ENCODE peak calls at places on chromosome 21, in four cellular contexts. Z, H, M and T are unnamed samples.

GRCh38 chr21:21818898-21819297 is 820.7 kb downstream of the NCAM2 start:
- DNase-seq in M (no peak), Z (no peak), H (no peak), T (no peak)

GRCh38 chr21:34887729-34888568 is 161.2 kb downstream of the RUNX1 start:
- DNase-seq in Z (peak), M (peak), H (no peak), T (peak)

GRCh38 chr21:37272897-37273296 is 5.8 kb upstream of the VPS26C start:
- DNase-seq in M (no peak), Z (no peak), H (no peak), T (no peak)

GRCh38 chr21:39715804-39716397 is 29.1 kb upstream of the IGSF5 start:
- DNase-seq in H (peak), Z (peak), M (peak), T (peak)

GRCh38 chr21:39014751-39015150 is 168.5 kb downstream of the PSMG1 start:
- DNase-seq in H (no peak), M (peak), Z (no peak), T (peak)

GRCh38 chr21:20353351-20353750 is 644.9 kb upstream of the NCAM2 start:
- DNase-seq in Z (no peak), M (no peak), H (no peak), T (no peak)

GRCh38 chr21:30194701-30195299 is 21.1 kb downstream of the CLDN8 start:
- DNase-seq in H (no peak), Z (no peak), M (no peak), T (no peak)

GRCh38 chr21:16285646-16286223 is 556.0 kb downstream of the USP25 start:
- DNase-seq in M (no peak), H (no peak), Z (no peak), T (no peak)

GRCh38 chr21:34889537-34890257 is 159.4 kb downstream of the RUNX1 start:
- DNase-seq in M (peak), H (peak), Z (peak), T (peak)

GRCh38 chr21:24045775-24046215 is 1561.5 kb downstream of the MRPL39 start:
- DNase-seq in M (peak), H (peak), Z (no peak), T (peak)

GRCh38 chr21:37153193-37153934 is 80.3 kb downstream of the TTC3 start:
- DNase-seq in H (no peak), Z (no peak), M (peak), T (peak)

GRCh38 chr21:37365657-37366487 is 701 bp upstream of the DYRK1A start:
- DNase-seq in H (peak), Z (peak), M (peak), T (peak)

GRCh38 chr21:41168391-41169257 is 664 bp downstream of the BACE2 start:
- DNase-seq in Z (peak), M (peak), H (peak), T (peak)

GRCh38 chr21:41767606-41768370 is 936 bp upstream of the RIPK4 start:
- DNase-seq in Z (no peak), M (peak), H (no peak), T (no peak)

GRCh38 chr21:25501996-25502665 is 105.2 kb downstream of the MRPL39 start:
- DNase-seq in Z (no peak), M (no peak), H (no peak), T (peak)

GRCh38 chr21:41727784-41728763 is 38.8 kb downstream of the RIPK4 start:
- DNase-seq in Z (no peak), H (no peak), M (no peak), T (no peak)

GRCh38 chr21:35088235-35088865 is 39.2 kb upstream of the RUNX1 start:
- DNase-seq in M (peak), H (no peak), Z (no peak), T (no peak)

GRCh38 chr21:32412162-32412997 is at the start of gene EVA1C:
- DNase-seq in Z (peak), H (peak), M (peak), T (no peak)

GRCh38 chr21:25307489-25307888 is 299.8 kb downstream of the MRPL39 start:
- DNase-seq in Z (no peak), H (no peak), M (peak), T (no peak)

GRCh38 chr21:31555741-31556191 is 103.7 kb upstream of the SOD1 start:
- DNase-seq in Z (peak), H (peak), M (no peak), T (no peak)

GRCh38 chr21:27740084-27740483 is 773.2 kb upstream of the ADAMTS5 start:
- DNase-seq in Z (no peak), M (no peak), H (no peak), T (no peak)

GRCh38 chr21:46065215-46065992 is 32.5 kb upstream of the COL6A2 start:
- DNase-seq in M (peak), Z (peak), H (no peak), T (peak)
- H4K91ac ChIP-seq in M (peak), Z (no peak), H (no peak), T (no peak)

DNA sequence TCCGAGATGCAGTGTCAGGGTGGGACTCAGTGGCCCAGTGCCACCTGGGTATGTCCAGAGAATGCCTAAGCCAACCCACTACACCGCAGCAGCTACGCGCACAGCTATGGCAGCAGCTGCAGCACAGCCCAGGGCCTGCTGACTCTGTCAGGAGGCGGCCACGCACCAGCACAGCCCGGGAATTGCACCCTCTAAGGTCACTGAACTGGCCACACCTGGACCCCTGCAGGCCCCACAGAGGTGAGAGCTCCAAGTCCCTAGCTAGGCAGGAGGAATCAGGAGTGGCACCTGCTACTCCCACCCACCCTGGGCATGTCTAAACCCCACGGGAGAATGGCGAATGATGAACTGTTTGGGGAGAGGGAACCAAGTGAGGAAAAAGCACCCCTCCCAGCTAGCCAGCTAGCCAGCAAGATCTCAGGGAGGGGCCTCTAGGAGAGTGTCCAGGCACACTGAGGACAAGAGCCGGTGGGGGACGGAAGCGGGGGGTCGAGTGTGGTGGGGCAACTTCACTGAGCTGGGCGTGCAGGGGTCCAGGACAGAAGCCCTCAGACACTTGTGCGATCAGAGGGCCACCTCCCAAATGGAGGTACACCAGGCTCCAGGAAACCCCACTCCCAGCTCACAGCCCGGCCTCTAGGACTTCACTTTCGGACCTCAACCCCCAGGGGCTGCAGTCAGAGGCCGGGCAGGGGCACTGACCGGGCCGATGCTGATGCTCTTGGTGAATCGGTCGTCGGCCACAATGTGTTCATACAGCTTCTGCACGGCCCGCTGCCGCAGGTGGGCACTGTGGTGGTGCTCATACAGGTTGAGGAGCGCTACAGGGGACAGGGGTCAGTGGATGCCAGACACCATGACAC is 13.9 kb downstream of the LSS start:
- DNase-seq in M (no peak), H (no peak), Z (no peak), T (no peak)
- H4K8ac ChIP-seq in M (no peak), H (no peak), Z (no peak), T (no peak)

GRCh38 chr21:45631540-45631939 is 12.0 kb upstream of the PCBP3 start:
- DNase-seq in H (no peak), M (no peak), Z (peak), T (no peak)

GRCh38 chr21:45634511-45635183 is 8.9 kb upstream of the PCBP3 start:
- DNase-seq in Z (no peak), M (peak), H (no peak), T (no peak)

GRCh38 chr21:45632165-45632896 is 11.2 kb upstream of the PCBP3 start:
- DNase-seq in H (no peak), Z (no peak), M (no peak), T (no peak)

GRCh38 chr21:45630876-45631275 is 12.6 kb upstream of the PCBP3 start:
- DNase-seq in M (no peak), H (no peak), Z (no peak), T (no peak)

GRCh38 chr21:45632897-45633260 is 10.6 kb upstream of the PCBP3 start:
- DNase-seq in H (no peak), M (no peak), Z (no peak), T (no peak)
- H4K91ac ChIP-seq in H (peak), M (no peak), Z (no peak), T (no peak)

GRCh38 chr21:46190491-46191131 is 6.4 kb upstream of the SPATC1L start:
- DNase-seq in H (no peak), Z (peak), M (no peak), T (no peak)

GRCh38 chr21:46188226-46189212 is 4.3 kb upstream of the SPATC1L start:
- DNase-seq in Z (peak), H (no peak), M (peak), T (peak)

GRCh38 chr21:46187814-46188213 is 3.6 kb upstream of the SPATC1L start:
- DNase-seq in M (no peak), H (no peak), Z (no peak), T (no peak)

GRCh38 chr21:46189959-46190490 is 5.8 kb upstream of the SPATC1L start:
- DNase-seq in M (no peak), Z (no peak), H (no peak), T (no peak)

DNA sequence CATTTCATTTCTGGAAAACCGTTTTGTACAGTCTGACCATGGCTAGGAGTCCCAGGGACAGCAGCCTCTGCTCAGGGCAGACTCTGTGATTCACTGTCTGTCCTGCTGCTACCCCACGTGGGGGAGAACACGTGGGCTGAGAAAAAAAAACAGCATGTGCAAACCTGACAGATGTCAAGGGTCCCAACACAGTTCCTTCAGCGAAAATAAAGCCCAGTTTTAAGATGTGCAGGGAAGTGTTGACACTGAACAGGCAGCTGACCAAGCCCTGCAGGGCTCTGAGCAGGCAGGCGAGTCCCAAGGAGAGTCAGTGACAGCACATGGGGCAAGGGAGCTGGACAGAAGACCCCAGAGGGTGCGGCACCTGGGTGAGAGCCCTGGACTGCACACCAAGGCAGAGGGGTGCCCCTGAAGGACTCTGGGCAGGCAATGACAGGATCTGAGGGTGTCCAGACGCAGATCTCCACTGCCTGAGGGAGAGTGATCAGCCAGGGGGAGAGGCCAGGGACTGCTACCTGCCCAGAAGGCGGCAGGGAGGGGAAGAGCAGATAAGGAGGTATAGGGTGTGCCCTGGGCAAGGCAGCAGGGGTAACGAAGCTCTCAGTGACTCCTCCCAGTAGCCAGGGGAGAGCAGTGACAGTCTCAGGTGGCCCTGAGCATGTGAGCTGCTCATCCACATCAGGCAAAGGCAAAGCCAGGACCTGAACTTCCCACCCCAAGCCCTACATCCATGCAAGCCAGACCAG is 5.1 kb upstream of the SPATC1L start:
- DNase-seq in H (no peak), M (peak), Z (peak), T (no peak)
- H4K8ac ChIP-seq in H (peak), M (no peak), Z (no peak), T (no peak)

GRCh38 chr21:44290327-44291077 is 4.8 kb downstream of the AIRE start:
- DNase-seq in Z (no peak), M (no peak), H (no peak), T (no peak)

GRCh38 chr21:44293551-44294231 is 6.2 kb upstream of the PFKL start:
- DNase-seq in M (no peak), H (no peak), Z (no peak), T (no peak)

GRCh38 chr21:44292812-44293195 is 7.0 kb upstream of the PFKL start:
- DNase-seq in M (no peak), Z (no peak), H (no peak), T (no peak)

GRCh38 chr21:44291078-44291935 is 5.6 kb downstream of the AIRE start:
- DNase-seq in H (no peak), Z (no peak), M (no peak), T (no peak)

GRCh38 chr21:44291936-44292811 is 6.5 kb downstream of the AIRE start:
- DNase-seq in Z (no peak), H (no peak), M (no peak), T (no peak)
- H4K91ac ChIP-seq in Z (no peak), H (no peak), M (no peak), T (no peak)

GRCh38 chr21:43192501-43193081 is 23.8 kb downstream of the CRYAA start:
- DNase-seq in Z (no peak), M (no peak), H (no peak), T (no peak)

GRCh38 chr21:43193088-43193650 is 24.4 kb downstream of the CRYAA start:
- DNase-seq in H (no peak), Z (peak), M (no peak), T (no peak)

GRCh38 chr21:43195131-43196021 is 26.6 kb downstream of the CRYAA start:
- DNase-seq in M (no peak), H (no peak), Z (peak), T (no peak)

GRCh38 chr21:43194303-43195130 is 25.7 kb downstream of the CRYAA start:
- DNase-seq in H (no peak), M (no peak), Z (peak), T (no peak)

GRCh38 chr21:43193651-43194302 is 25.0 kb downstream of the CRYAA start:
- DNase-seq in H (no peak), Z (peak), M (peak), T (no peak)
- H4K8ac ChIP-seq in H (no peak), Z (no peak), M (no peak), T (no peak)

DNA sequence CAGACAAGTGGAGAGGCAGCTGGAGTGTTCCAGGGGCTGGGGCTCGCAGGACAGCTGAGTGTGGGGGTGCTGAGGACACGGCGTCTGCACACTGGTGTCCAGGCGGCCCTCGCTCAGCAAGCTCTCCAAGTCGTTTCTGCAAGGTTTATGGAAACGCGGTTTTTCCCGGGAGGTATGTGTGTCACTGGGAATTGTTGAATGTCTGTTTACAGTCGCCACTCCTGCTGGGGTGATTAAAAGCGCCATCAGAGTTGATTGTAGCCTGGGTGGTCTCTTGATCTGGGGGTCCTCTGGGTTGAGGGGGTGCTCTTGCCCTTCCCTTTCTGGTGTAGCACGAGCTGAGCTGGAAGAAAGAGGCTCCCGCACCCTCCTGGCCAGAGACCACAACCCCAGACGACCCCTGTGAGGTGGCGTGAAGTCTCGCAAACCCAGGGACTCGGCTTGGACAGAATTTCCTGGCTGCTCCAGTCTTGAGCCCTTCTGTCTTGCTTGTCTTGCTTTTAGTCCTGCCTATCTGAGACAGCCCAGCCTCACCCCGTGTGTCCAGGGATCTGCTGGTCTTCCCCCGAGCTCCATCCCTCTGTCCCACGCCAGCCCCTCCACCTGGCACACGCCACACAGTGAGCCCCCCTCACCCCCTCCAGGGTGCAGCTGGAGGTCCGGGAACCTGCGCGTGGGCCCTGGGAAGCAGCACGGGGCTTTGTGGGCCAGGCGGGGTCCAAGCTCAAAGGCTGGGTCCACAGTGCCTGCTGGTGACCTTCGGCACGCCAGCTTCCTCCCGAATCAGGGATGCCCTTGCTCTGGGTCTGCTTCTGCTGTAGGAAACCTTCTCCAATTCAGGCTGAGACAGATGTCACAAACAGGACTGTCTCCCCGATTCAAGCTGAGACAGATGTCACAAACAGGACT is 97.3 kb downstream of the SIK1 start:
- DNase-seq in H (no peak), M (no peak), Z (no peak), T (no peak)
- H4K91ac ChIP-seq in H (no peak), M (peak), Z (no peak), T (peak)

GRCh38 chr21:45305831-45306230 is 18.1 kb upstream of the POFUT2 start:
- DNase-seq in H (no peak), Z (no peak), M (no peak), T (no peak)
- H4K8ac ChIP-seq in H (no peak), Z (no peak), M (no peak), T (no peak)

GRCh38 chr21:45433911-45434644 is 29.1 kb downstream of the COL18A1 start:
- DNase-seq in M (no peak), H (no peak), Z (no peak), T (no peak)

GRCh38 chr21:45435405-45435981 is 30.5 kb downstream of the COL18A1 start:
- DNase-seq in H (no peak), Z (no peak), M (no peak), T (no peak)

GRCh38 chr21:45433301-45433700 is 28.3 kb downstream of the COL18A1 start:
- DNase-seq in H (no peak), M (no peak), Z (no peak), T (no peak)

GRCh38 chr21:45436371-45437040 is 31.5 kb downstream of the COL18A1 start:
- DNase-seq in Z (no peak), M (no peak), H (no peak), T (no peak)

DNA sequence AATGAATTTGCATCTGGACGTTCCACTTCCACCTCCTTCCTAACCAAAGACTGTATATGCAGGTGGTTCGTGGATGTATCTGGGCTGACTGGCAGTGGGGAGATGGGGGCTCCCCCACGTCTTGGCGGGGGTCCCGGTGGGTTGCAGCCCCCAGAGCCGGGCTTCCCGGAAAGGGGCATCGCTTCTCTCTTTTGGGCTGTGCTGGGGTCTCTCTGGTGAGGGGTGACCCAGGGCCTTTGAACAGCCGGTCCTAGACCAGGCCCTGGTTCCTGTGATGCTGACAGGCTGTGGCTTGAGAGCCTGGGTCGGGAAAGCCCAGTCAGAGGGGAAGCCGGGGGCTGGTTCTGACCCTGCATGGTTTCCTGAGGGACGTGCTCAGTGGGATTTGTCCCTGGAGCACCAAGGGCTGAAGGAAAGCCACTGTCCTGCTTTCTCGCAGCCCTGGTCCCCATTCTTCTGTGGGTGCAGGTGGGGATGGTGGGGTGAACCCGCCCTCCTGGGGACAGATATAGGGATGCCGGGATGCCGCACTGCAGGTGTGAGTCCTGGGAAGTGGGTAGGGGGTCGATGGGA is 29.8 kb downstream of the COL18A1 start:
- DNase-seq in M (no peak), Z (no peak), H (no peak), T (no peak)
- H4K91ac ChIP-seq in M (no peak), Z (no peak), H (no peak), T (no peak)

DNA sequence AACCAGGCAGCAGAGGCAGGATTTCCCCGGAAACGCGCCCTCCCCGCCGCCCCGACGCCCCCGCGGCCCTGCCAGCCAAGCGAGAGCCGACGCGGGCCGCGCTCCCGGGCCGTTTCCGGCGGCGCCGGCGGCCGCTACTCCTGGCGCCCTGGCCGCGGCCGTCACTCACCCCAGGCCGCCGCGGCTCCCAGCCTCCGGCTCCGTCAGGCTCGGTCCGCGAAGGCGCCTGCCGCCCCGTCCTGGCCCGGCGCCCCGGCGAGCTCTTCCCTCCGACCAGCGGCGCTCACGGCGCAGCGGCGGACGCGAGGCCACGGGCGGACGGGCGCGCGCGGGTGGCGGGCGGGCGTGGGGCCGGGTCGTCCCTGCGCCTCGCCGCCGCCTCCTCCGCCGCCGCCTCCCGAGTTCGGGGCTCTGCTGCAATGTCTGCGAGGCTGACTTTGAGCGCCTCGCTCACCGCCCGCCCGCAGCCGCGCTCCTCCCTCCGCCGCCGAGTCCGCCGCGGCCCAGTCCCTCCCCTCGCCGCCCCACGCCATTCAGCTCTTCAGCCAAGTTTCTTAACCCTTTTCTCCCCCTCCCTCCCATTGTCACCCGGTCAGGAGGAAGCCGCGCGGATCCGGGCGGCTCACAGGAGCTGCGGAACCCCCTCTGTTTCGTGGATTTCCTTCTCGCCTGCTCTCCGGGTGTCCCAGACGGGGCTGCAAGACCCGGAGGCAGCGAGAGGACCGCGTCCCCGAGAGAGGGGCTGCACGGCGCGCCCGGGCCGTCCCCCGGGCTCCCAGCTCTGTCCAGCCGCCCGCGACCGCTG is at the start of gene NRIP1:
- DNase-seq in M (peak), Z (peak), H (peak), T (peak)
- H4K8ac ChIP-seq in M (peak), Z (no peak), H (peak), T (peak)